ENCODE peak calls at places on chromosomes 7 and 10, in nine cellular contexts. Q is T-cell; M is globus pallidus; U is mesendoderm; X is stimulated activated naive CD4-positive, alpha-beta T cell treated with Interleukin-2 at 50 U/mL for 16 hours; J is activated T-cell treated with anti-CD3 and anti-CD28 coated beads for 24 hours; D is AG08395; W is GM13976; Y is progenitor cell of endocrine pancreas. K is an unnamed sample.

GRCh38 chr7:29319719-29320521 is 125.3 kb downstream of the CHN2 start:
- DNase-seq in D (peak; percentile 26), Q (no peak), Y (no peak), W (no peak), U (peak; percentile 70), X (no peak), M (peak; percentile 94), J (no peak), K (no peak)

GRCh38 chr10:14601872-14602725 is 172.6 kb downstream of the FAM107B start:
- DNase-seq in J (no peak), Q (peak; percentile 47), W (peak; percentile 67), X (peak; percentile 59), U (peak; percentile 62), D (peak; percentile 62), Y (no peak), M (no peak), K (no peak)

GRCh38 chr7:120402368-120402767 is 129.4 kb downstream of the KCND2 start:
- DNase-seq in U (no peak), D (no peak), Q (no peak), Y (no peak), M (no peak), W (no peak), J (no peak), X (no peak), K (no peak)

GRCh38 chr7:75995052-75995471 is 667 bp upstream of the TMEM120A start:
- DNase-seq in Q (no peak), X (no peak), Y (no peak), U (no peak), D (no peak), J (no peak), M (no peak), W (no peak), K (no peak)

GRCh38 chr10:62772186-62772950 is 32.2 kb upstream of the ADO start:
- DNase-seq in U (no peak), X (no peak), J (no peak), Q (no peak), M (peak; percentile 8), Y (no peak), D (peak; percentile 18), W (no peak), K (no peak)

GRCh38 chr10:126104767-126105166 is 208.4 kb downstream of the FANK1 start:
- DNase-seq in J (no peak), X (no peak), Y (no peak), Q (no peak), W (no peak), U (no peak), D (no peak), M (peak; percentile 8), K (peak; percentile 42)

GRCh38 chr7:92461027-92462003 is 14.0 kb downstream of the GATAD1 start:
- DNase-seq in M (no peak), Q (peak; percentile 6), J (peak; percentile 3), Y (no peak), D (peak; percentile 52), X (no peak), W (peak; percentile 59), U (peak; percentile 62), K (peak; percentile 24)

GRCh38 chr10:81961451-81962184 is 86.6 kb downstream of the NRG3 start:
- DNase-seq in J (no peak), D (no peak), Q (no peak), Y (no peak), M (no peak), W (no peak), X (no peak), U (no peak), K (no peak)

GRCh38 chr10:111756541-111757061 is 427.0 kb downstream of the GPAM start:
- DNase-seq in Y (peak; percentile 30), J (no peak), U (peak; percentile 91), M (peak; percentile 35), D (peak; percentile 27), W (peak; percentile 1), Q (no peak), X (no peak), K (peak; percentile 18)

GRCh38 chr7:124032369-124033092 is at the start of gene TMEM229A:
- DNase-seq in J (no peak), Q (no peak), X (no peak), D (peak; percentile 62), U (peak; percentile 86), W (peak; percentile 50), Y (peak; percentile 49), M (peak; percentile 71), K (peak; percentile 41)

GRCh38 chr10:70662362-70663220 is 9.7 kb upstream of the ADAMTS14 start:
- DNase-seq in W (no peak), Y (no peak), X (no peak), U (no peak), M (no peak), J (no peak), Q (no peak), D (no peak), K (no peak)

GRCh38 chr7:116041615-116042014 is 11.1 kb upstream of the TFEC start:
- DNase-seq in D (no peak), U (peak; percentile 3), M (no peak), J (no peak), X (no peak), Y (no peak), W (peak; percentile 13), Q (no peak), K (no peak)

GRCh38 chr7:8086239-8086638 is 117.6 kb downstream of the GLCCI1 start:
- DNase-seq in X (no peak), W (no peak), Q (no peak), U (no peak), D (no peak), Y (no peak), J (no peak), M (no peak), K (no peak)

GRCh38 chr7:105163718-105164117 is 149.7 kb downstream of the KMT2E start:
- DNase-seq in J (no peak), X (no peak), U (no peak), M (no peak), W (no peak), Q (no peak), Y (no peak), D (no peak), K (no peak)

GRCh38 chr7:79091661-79092060 is 361.8 kb downstream of the MAGI2 start:
- DNase-seq in D (no peak), Q (no peak), Y (no peak), J (no peak), X (no peak), M (no peak), U (no peak), W (no peak), K (no peak)

GRCh38 chr7:73986158-73986631 is 41.8 kb upstream of the ELN start:
- DNase-seq in J (no peak), Y (no peak), X (no peak), D (no peak), M (no peak), W (no peak), Q (no peak), U (no peak), K (peak; percentile 78)

GRCh38 chr7:107430057-107430456 is 39.8 kb upstream of the GPR22 start:
- DNase-seq in X (no peak), U (no peak), M (no peak), W (no peak), Y (no peak), J (no peak), D (no peak), Q (no peak), K (no peak)

GRCh38 chr10:127163632-127164031 is 32.8 kb downstream of the INSYN2A start:
- DNase-seq in W (no peak), M (no peak), X (no peak), Y (no peak), D (peak; percentile 54), U (no peak), Q (no peak), J (no peak), K (no peak)

GRCh38 chr10:60123172-60123571 is 216.8 kb upstream of the CCDC6 start:
- DNase-seq in X (no peak), W (no peak), Q (no peak), D (peak; percentile 69), M (no peak), U (no peak), Y (no peak), J (no peak), K (no peak)